ENCODE peak calls at places on chromosome 17, in nine cellular contexts. H is A172, A is astrocyte of the spinal cord, L is H54, N is heart right ventricle, T is NAMALWA, U is activated gamma-delta T cell treated with Interleukin-2 at 50 U/mL for 16 hours, O is SW480, Z is EL. M is an unnamed sample.

GRCh38 chr17:4118095-4118743 is 24.6 kb downstream of the ZZEF1 start:
- DNase-seq in T (no peak), H (no peak), A (no peak), O (no peak), N (no peak), Z (no peak), U (no peak), L (no peak), M (peak; percentile 3)

GRCh38 chr17:17811381-17812210 is 25.2 kb downstream of the SREBF1 start:
- DNase-seq in N (no peak), L (no peak), H (no peak), Z (no peak), U (no peak), A (peak; percentile 30), T (no peak), O (no peak), M (peak; percentile 55)

GRCh38 chr17:11693284-11693683 is 95.0 kb downstream of the DNAH9 start:
- DNase-seq in H (no peak), U (no peak), T (no peak), O (no peak), L (no peak), A (no peak), Z (no peak), N (no peak), M (no peak)

GRCh38 chr17:63399856-63400255 is 46.2 kb downstream of the CYB561 start:
- DNase-seq in A (peak; percentile 19), O (no peak), Z (no peak), U (no peak), H (no peak), L (no peak), N (peak; percentile 70), T (no peak), M (peak; percentile 56)

GRCh38 chr17:18040287-18040858 is 1.2 kb downstream of the GID4 start:
- DNase-seq in N (no peak), H (no peak), A (no peak), U (no peak), O (no peak), Z (peak; percentile 11), L (no peak), T (no peak), M (no peak)

GRCh38 chr17:56292010-56292409 is 138.7 kb downstream of the ANKFN1 start:
- DNase-seq in H (peak; percentile 72), N (no peak), T (no peak), U (no peak), L (peak; percentile 38), Z (peak; percentile 90), O (no peak), A (peak; percentile 83), M (peak; percentile 56)

GRCh38 chr17:49890077-49890821 is 42.4 kb upstream of the TAC4 start:
- DNase-seq in O (no peak), U (no peak), A (no peak), L (no peak), T (no peak), Z (no peak), N (peak; percentile 59), H (no peak), M (no peak)

GRCh38 chr17:50062323-50063243 is 6.7 kb downstream of the ITGA3 start:
- DNase-seq in O (peak; percentile 94), A (peak; percentile 79), Z (peak; percentile 100), U (no peak), T (no peak), N (peak; percentile 83), H (peak; percentile 100), L (peak; percentile 88), M (peak; percentile 75)

GRCh38 chr17:20266806-20267458 is 200.4 kb downstream of the LGALS9B start:
- DNase-seq in A (peak; percentile 65), U (no peak), O (peak; percentile 13), L (peak; percentile 13), T (no peak), N (no peak), H (peak; percentile 47), Z (peak; percentile 56), M (peak; percentile 59)

GRCh38 chr17:8532021-8532420 is 96.3 kb downstream of the NDEL1 start:
- DNase-seq in Z (no peak), O (no peak), A (peak; percentile 7), L (no peak), H (no peak), N (no peak), T (no peak), U (no peak), M (peak; percentile 68)

GRCh38 chr17:79042421-79043190 is 18.6 kb downstream of the C1QTNF1 start:
- DNase-seq in A (peak; percentile 12), H (peak; percentile 80), O (peak; percentile 60), U (peak; percentile 67), Z (peak; percentile 57), L (peak; percentile 87), N (peak; percentile 73), T (peak; percentile 44), M (no peak)

GRCh38 chr17:49832840-49833599 is 14.8 kb downstream of the TAC4 start:
- DNase-seq in L (no peak), H (no peak), U (no peak), A (no peak), O (no peak), N (no peak), T (no peak), Z (no peak), M (no peak)

GRCh38 chr17:64504769-64505319 is 1.2 kb downstream of the DDX5 start:
- DNase-seq in O (no peak), T (no peak), Z (peak; percentile 53), H (peak; percentile 47), L (no peak), A (no peak), U (no peak), N (no peak), M (no peak)

GRCh38 chr17:27276653-27277156 is 17.2 kb upstream of the WSB1 start:
- DNase-seq in A (no peak), N (no peak), Z (no peak), O (no peak), U (no peak), L (no peak), H (no peak), T (no peak), M (no peak)

GRCh38 chr17:47605006-47605405 is 44.7 kb upstream of the KPNB1 start:
- DNase-seq in T (no peak), H (no peak), O (no peak), A (no peak), N (no peak), Z (no peak), U (no peak), L (no peak), M (no peak)

GRCh38 chr17:28500712-28501379 is 5.3 kb upstream of the FOXN1 start:
- DNase-seq in T (peak; percentile 40), O (no peak), A (no peak), N (no peak), L (no peak), U (no peak), Z (no peak), H (no peak), M (no peak)

GRCh38 chr17:33038740-33039139 is 47.1 kb downstream of the SPACA3 start:
- DNase-seq in H (no peak), N (peak; percentile 48), Z (peak; percentile 39), U (no peak), O (no peak), L (peak; percentile 14), A (no peak), T (peak; percentile 36), M (peak; percentile 33)

GRCh38 chr17:50480854-50481490 is 2.3 kb downstream of the RSAD1 start:
- DNase-seq in N (no peak), U (no peak), H (no peak), O (no peak), A (no peak), T (peak; percentile 24), Z (no peak), L (no peak), M (no peak)

GRCh38 chr17:77827461-77827968 is 131.0 kb upstream of the TNRC6C start:
- DNase-seq in O (no peak), H (no peak), N (no peak), U (no peak), A (no peak), Z (no peak), L (no peak), T (no peak), M (no peak)

GRCh38 chr17:31272236-31272635 is 24.8 kb downstream of the OMG start:
- DNase-seq in H (no peak), T (no peak), N (no peak), A (no peak), O (no peak), L (no peak), U (no peak), Z (no peak), M (no peak)

GRCh38 chr17:8875416-8875815 is 7.9 kb upstream of the PIK3R6 start:
- DNase-seq in A (no peak), O (no peak), H (no peak), U (no peak), Z (no peak), T (no peak), L (no peak), N (no peak), M (no peak)

GRCh38 chr17:7043544-7044268 is at the start of gene SLC16A11:
- DNase-seq in N (peak; percentile 59), L (no peak), H (no peak), U (no peak), T (no peak), A (peak; percentile 17), O (no peak), Z (no peak), M (no peak)

GRCh38 chr17:38798614-38799500 is 499 bp downstream of the PIP4K2B start:
- DNase-seq in O (peak; percentile 52), L (peak; percentile 42), T (peak; percentile 71), U (peak; percentile 51), Z (peak; percentile 64), A (peak; percentile 25), H (peak; percentile 42), N (peak; percentile 62), M (peak; percentile 58)

GRCh38 chr17:66383353-66383752 is 80.9 kb downstream of the PRKCA start:
- DNase-seq in Z (peak; percentile 77), L (no peak), A (peak; percentile 93), H (no peak), O (no peak), U (no peak), T (no peak), N (no peak), M (peak; percentile 97)

GRCh38 chr17:74325743-74326379 is at the start of gene KIF19:
- DNase-seq in U (peak; percentile 40), N (peak; percentile 65), H (no peak), T (no peak), O (peak; percentile 24), Z (no peak), L (no peak), A (no peak), M (peak; percentile 17)

GRCh38 chr17:42878123-42878880 is 22.3 kb upstream of the G6PC1 start:
- DNase-seq in A (no peak), U (no peak), H (no peak), Z (no peak), T (no peak), O (no peak), L (no peak), N (no peak), M (no peak)

GRCh38 chr17:80245566-80246265 is 14.9 kb upstream of the RNF213 start:
- DNase-seq in T (no peak), H (no peak), O (no peak), N (no peak), Z (no peak), L (no peak), A (no peak), U (no peak), M (no peak)

GRCh38 chr17:7988750-7989178 is 13.7 kb upstream of the GUCY2D start:
- DNase-seq in O (peak; percentile 76), Z (peak; percentile 84), A (peak; percentile 84), T (peak; percentile 88), L (no peak), N (no peak), U (peak; percentile 49), H (peak; percentile 85), M (peak; percentile 90)

GRCh38 chr17:9522074-9522473 is 53.5 kb downstream of the STX8 start:
- DNase-seq in O (peak; percentile 23), T (peak; percentile 14), L (peak; percentile 14), A (peak; percentile 62), H (peak; percentile 43), Z (peak; percentile 50), N (no peak), U (no peak), M (peak; percentile 73)

GRCh38 chr17:4854181-4854681 is 21.1 kb downstream of the MINK1 start:
- DNase-seq in T (no peak), Z (peak; percentile 40), O (no peak), A (no peak), N (no peak), L (no peak), U (no peak), H (no peak), M (peak; percentile 52)

GRCh38 chr17:73430848-73431247 is 119.0 kb upstream of the CDC42EP4 start:
- DNase-seq in H (peak; percentile 58), A (no peak), U (no peak), T (peak; percentile 26), N (no peak), O (peak; percentile 27), L (no peak), Z (no peak), M (peak; percentile 13)

M was measured in fibroblast of lung.